ENCODE peak calls at places on chromosomes 1 and 21, in four cellular contexts. X is amniotic stem cell; V is stimulated activated CD4-positive, alpha-beta T cell treated with anti-CD3 and anti-CD28 coated beads, Interleukin-2, amount 100 ng/mL, for 4 hours; U is PC-3. K is an unnamed sample.

GRCh38 chr1:219555031-219555667 is 57.8 kb downstream of the ZC3H11B start:
- DNase-seq in V (no peak), U (peak; percentile 97), X (peak; percentile 18), K (peak; percentile 48)

GRCh38 chr1:86370627-86371026 is 25.5 kb downstream of the ODF2L start:
- DNase-seq in U (no peak), V (no peak), X (peak; percentile 31), K (no peak)

GRCh38 chr1:38064232-38064903 is 17.8 kb upstream of the POU3F1 start:
- DNase-seq in U (peak; percentile 69), X (no peak), V (no peak), K (peak; percentile 94)

GRCh38 chr1:32286763-32287162 is 5.1 kb upstream of the HDAC1 start:
- DNase-seq in X (no peak), U (no peak), V (no peak), K (no peak)

GRCh38 chr1:109484519-109484975 is 842 bp downstream of the ATXN7L2 start:
- DNase-seq in U (no peak), X (no peak), V (no peak), K (no peak)

GRCh38 chr21:25330266-25330665 is 277.0 kb downstream of the MRPL39 start:
- DNase-seq in U (peak; percentile 25), X (no peak), V (no peak), K (no peak)

GRCh38 chr21:35716886-35717285 is 343.4 kb downstream of the SETD4 start:
- DNase-seq in U (no peak), X (no peak), V (no peak), K (no peak)

GRCh38 chr1:2322065-2322571 is 69.2 kb downstream of the MORN1 start:
- DNase-seq in V (no peak), U (no peak), X (peak; percentile 82), K (peak; percentile 31)

GRCh38 chr1:9293512-9294439 is 1.1 kb downstream of the SPSB1 start:
- DNase-seq in U (peak; percentile 12), X (no peak), V (no peak), K (no peak)

GRCh38 chr1:61754545-61754944 is 12.3 kb downstream of the PATJ start:
- DNase-seq in U (peak; percentile 90), X (no peak), V (no peak), K (peak; percentile 28)

GRCh38 chr1:168243200-168243599 is 17.4 kb downstream of the SFT2D2 start:
- DNase-seq in X (no peak), V (no peak), U (no peak), K (no peak)

GRCh38 chr21:43302769-43303168 is 124.2 kb downstream of the SIK1 start:
- DNase-seq in U (no peak), V (no peak), X (no peak), K (no peak)

GRCh38 chr1:41758490-41758889 is 160.2 kb downstream of the HIVEP3 start:
- DNase-seq in V (no peak), U (no peak), X (no peak), K (no peak)

GRCh38 chr1:196372896-196373536 is 235.2 kb downstream of the KCNT2 start:
- DNase-seq in V (no peak), U (peak; percentile 64), X (no peak), K (no peak)

GRCh38 chr1:230542054-230542453 is 100.2 kb upstream of the COG2 start:
- DNase-seq in X (no peak), U (peak; percentile 91), V (no peak), K (peak; percentile 81)

GRCh38 chr1:27719286-27720251 is 6.2 kb upstream of the FAM76A start:
- DNase-seq in U (peak; percentile 20), X (no peak), V (no peak), K (no peak)

GRCh38 chr1:24779689-24780464 is 34.6 kb downstream of the CLIC4 start:
- DNase-seq in X (no peak), V (no peak), U (no peak), K (no peak)

GRCh38 chr21:27813750-27814149 is 846.9 kb upstream of the ADAMTS5 start:
- DNase-seq in V (no peak), X (no peak), U (no peak), K (peak; percentile 10)

GRCh38 chr1:246281639-246282038 is 225.4 kb downstream of the SMYD3 start:
- DNase-seq in V (no peak), X (no peak), U (peak; percentile 84), K (no peak)

GRCh38 chr1:232549998-232550397 is 79.9 kb downstream of the SIPA1L2 start:
- DNase-seq in X (no peak), V (no peak), U (no peak), K (no peak)

GRCh38 chr1:156852414-156852874 is 6.5 kb downstream of the INSRR start:
- DNase-seq in V (no peak), X (no peak), U (peak; percentile 39), K (no peak)

GRCh38 chr1:4710592-4711190 is 56.3 kb downstream of the AJAP1 start:
- DNase-seq in X (no peak), V (no peak), U (no peak), K (no peak)

GRCh38 chr1:231959225-231959884 is 332.8 kb downstream of the DISC1 start:
- DNase-seq in X (no peak), V (no peak), U (no peak), K (no peak)

GRCh38 chr1:201578008-201578888 is 39.3 kb downstream of the NAV1 start:
- DNase-seq in U (no peak), V (no peak), X (no peak), K (no peak)

GRCh38 chr1:25548601-25549000 is 5.2 kb downstream of the LDLRAP1 start:
- DNase-seq in X (no peak), U (no peak), V (no peak), K (no peak)

GRCh38 chr1:18290740-18291412 is 183.3 kb downstream of the IGSF21 start:
- DNase-seq in X (no peak), U (no peak), V (no peak), K (no peak)

GRCh38 chr1:100543640-100544039 is 5.7 kb downstream of the GPR88 start:
- DNase-seq in U (peak; percentile 79), X (no peak), V (no peak), K (peak; percentile 29)

K was measured in HT1080.